ENCODE peak calls at places on chromosomes 16 and 17, in ten cellular contexts. M is upper lobe of left lung, K is A549, N is sigmoid colon, O is ovary, I is esophagus muscularis mucosa, A is H1, Y is stomach, E is transverse colon, J is K562. G is an unnamed sample.

GRCh38 chr17:79933863-79934652 is 94.8 kb upstream of the CBX4 start:
- DNase-seq in N (no peak), J (no peak), Y (peak; percentile 71), K (peak; percentile 58), M (peak; percentile 73), E (peak; percentile 73), A (no peak), O (no peak), I (no peak), G (no peak)

GRCh38 chr16:58119509-58119845 is 9.7 kb downstream of the CFAP20 start:
- DNase-seq in O (no peak), Y (no peak), A (no peak), I (no peak), M (no peak), E (no peak), J (no peak), K (no peak), N (no peak), G (peak; percentile 27)

GRCh38 chr17:76732734-76733617 is 4.2 kb downstream of the SRSF2 start:
- DNase-seq in K (no peak), I (no peak), A (no peak), E (no peak), J (no peak), O (no peak), M (no peak), N (no peak), Y (no peak), G (no peak)

GRCh38 chr16:88936008-88936912 is 40.7 kb downstream of the CBFA2T3 start:
- DNase-seq in I (no peak), A (no peak), J (no peak), K (no peak), N (peak; percentile 84), M (peak; percentile 62), Y (no peak), E (peak; percentile 67), O (no peak), G (no peak)

GRCh38 chr17:73308017-73308823 is 3.6 kb downstream of the CDC42EP4 start:
- DNase-seq in Y (peak; percentile 94), N (peak; percentile 92), M (peak; percentile 92), I (no peak), J (peak; percentile 76), O (peak; percentile 93), E (peak; percentile 92), A (no peak), K (peak; percentile 95), G (no peak)

GRCh38 chr16:69187387-69187890 is 475 bp downstream of the SNTB2 start:
- DNase-seq in A (peak; percentile 72), K (peak; percentile 43), I (no peak), J (peak; percentile 76), Y (peak; percentile 60), O (peak; percentile 65), E (peak; percentile 62), N (peak; percentile 82), M (peak; percentile 57), G (peak; percentile 84)

GRCh38 chr17:45332989-45333701 is 16.3 kb upstream of the MAP3K14 start:
- DNase-seq in O (no peak), N (peak; percentile 41), K (no peak), M (no peak), A (no peak), I (peak; percentile 68), E (peak; percentile 9), J (peak; percentile 77), Y (no peak), G (peak; percentile 44)

GRCh38 chr16:50282010-50282538 is 15.7 kb downstream of the ADCY7 start:
- DNase-seq in O (no peak), M (peak; percentile 89), E (peak; percentile 84), A (no peak), J (no peak), I (no peak), N (peak; percentile 82), Y (peak; percentile 69), K (no peak), G (no peak)

GRCh38 chr17:42818379-42818778 is 5.7 kb downstream of the BECN1 start:
- DNase-seq in K (no peak), I (no peak), A (no peak), E (no peak), J (no peak), N (no peak), Y (no peak), O (no peak), M (no peak), G (no peak)

GRCh38 chr16:27508476-27508875 is 41.2 kb downstream of the GTF3C1 start:
- DNase-seq in N (no peak), A (no peak), Y (no peak), J (no peak), M (no peak), K (no peak), I (no peak), O (no peak), E (no peak), G (no peak)

GRCh38 chr17:11608396-11608795 is 10.1 kb downstream of the DNAH9 start:
- DNase-seq in N (peak; percentile 77), Y (peak; percentile 30), A (no peak), J (no peak), O (peak; percentile 78), M (peak; percentile 26), K (peak; percentile 62), E (peak; percentile 62), I (no peak), G (peak; percentile 72)

GRCh38 chr16:20766294-20766693 is 2.5 kb downstream of the ACSM3 start:
- DNase-seq in O (no peak), Y (no peak), A (no peak), I (no peak), K (no peak), N (no peak), J (no peak), M (no peak), E (no peak), G (no peak)

GRCh38 chr16:20761175-20761574 is 2.6 kb upstream of the ACSM3 start:
- DNase-seq in O (no peak), Y (no peak), I (no peak), A (no peak), K (no peak), M (no peak), J (no peak), E (no peak), N (no peak), G (no peak)

GRCh38 chr16:20762404-20763123 is 1.2 kb upstream of the ACSM3 start:
- DNase-seq in N (no peak), A (no peak), J (no peak), O (no peak), Y (no peak), I (no peak), E (no peak), M (no peak), K (no peak), G (no peak)

GRCh38 chr16:20765732-20766131 is 1.9 kb downstream of the ACSM3 start:
- DNase-seq in N (no peak), K (no peak), A (no peak), E (no peak), I (peak; percentile 7), Y (no peak), M (no peak), J (no peak), O (no peak), G (no peak)

DNA sequence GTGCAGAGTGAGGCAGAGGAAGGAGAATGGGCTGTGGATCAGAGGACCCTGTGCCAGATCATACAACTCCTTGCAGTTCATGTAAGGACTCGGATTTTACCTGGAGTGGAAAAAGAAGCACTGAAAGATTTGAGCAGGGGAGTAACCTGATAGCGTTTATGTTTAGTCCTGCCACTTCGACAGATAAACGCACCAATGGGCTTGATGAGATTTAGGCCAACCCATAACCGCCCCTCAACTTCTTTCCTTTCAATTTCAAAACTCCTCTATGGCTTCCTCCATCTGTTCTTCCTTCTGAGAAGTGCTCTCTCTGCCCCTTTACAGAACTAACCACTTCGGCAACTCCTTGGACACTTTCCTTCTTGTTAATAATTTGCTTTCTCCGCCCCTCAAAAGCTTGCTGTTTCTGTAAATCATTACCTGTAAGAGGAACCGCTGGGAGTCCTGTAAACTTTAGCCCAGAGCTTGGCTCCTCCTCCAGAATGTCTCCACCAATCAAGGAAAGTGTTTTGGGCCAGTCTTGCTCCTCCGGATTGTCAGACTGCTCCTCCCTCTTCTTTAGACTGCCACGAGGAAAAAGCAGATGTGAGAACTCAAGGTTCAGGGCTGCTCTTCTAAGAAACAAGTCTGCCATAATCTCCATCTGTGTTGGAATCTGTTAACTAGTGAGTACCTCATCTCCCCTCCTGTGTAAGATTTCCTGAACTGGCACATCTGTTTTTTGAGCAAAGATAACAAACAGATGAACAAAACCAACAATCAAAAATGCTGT is at the start of gene ACSM3:
- DNase-seq in I (peak; percentile 92), E (peak; percentile 82), M (peak; percentile 88), A (peak; percentile 55), O (peak; percentile 37), J (peak; percentile 92), N (peak; percentile 85), Y (peak; percentile 78), K (peak; percentile 92), G (no peak)
- TF ChIP-seq EP300 in I (no peak), E (no peak), M (peak; percentile 33), A (no peak), O (no peak), J (peak; percentile 29), N (no peak), Y (no peak), K (no peak), G (no peak)

GRCh38 chr17:29241015-29241963 is 5.4 kb upstream of the CRYBA1 start:
- DNase-seq in O (no peak), I (peak; percentile 90), M (peak; percentile 51), A (no peak), K (peak; percentile 96), N (no peak), J (no peak), E (no peak), Y (no peak), G (no peak)
- H3K9me3 ChIP-seq in O (no peaks in the 10 kb centered on the region), I (no peaks in the 10 kb centered on the region), M (no peaks in the 10 kb centered on the region), A (no peaks in the 10 kb centered on the region), K (no peaks in the 10 kb centered on the region), N (no peaks in the 10 kb centered on the region), J (no peaks in the 10 kb centered on the region), E (no peaks in the 10 kb centered on the region), Y (no peaks in the 10 kb centered on the region), G (no peaks in the 10 kb centered on the region)

DNA sequence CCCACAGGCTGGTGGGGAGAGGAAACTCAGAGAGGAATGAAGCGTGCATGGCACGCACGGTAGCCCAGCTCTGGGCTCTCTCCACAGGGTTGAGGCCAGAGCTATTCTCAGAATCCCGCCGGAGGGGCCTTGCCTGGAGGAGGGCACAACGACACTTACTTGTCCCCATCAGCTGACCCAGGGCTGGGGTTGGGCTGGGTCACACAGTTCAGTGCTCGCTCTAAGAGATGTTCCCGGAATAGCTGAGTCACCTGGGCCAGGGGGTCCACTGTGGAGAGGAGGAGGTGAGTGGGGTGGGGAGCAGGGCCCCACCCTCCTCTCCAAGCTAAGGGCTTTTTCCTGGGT is 21.8 kb downstream of the SREBF1 start:
- DNase-seq in Y (no peak), K (no peak), I (no peak), A (no peak), N (no peak), M (no peak), J (no peak), E (no peak), O (no peak), G (no peak)
- TF ChIP-seq EP300 in Y (no peak), K (no peak), I (no peak), A (no peak), N (no peak), M (no peak), J (no peak), E (no peak), O (no peak), G (no peak)

DNA sequence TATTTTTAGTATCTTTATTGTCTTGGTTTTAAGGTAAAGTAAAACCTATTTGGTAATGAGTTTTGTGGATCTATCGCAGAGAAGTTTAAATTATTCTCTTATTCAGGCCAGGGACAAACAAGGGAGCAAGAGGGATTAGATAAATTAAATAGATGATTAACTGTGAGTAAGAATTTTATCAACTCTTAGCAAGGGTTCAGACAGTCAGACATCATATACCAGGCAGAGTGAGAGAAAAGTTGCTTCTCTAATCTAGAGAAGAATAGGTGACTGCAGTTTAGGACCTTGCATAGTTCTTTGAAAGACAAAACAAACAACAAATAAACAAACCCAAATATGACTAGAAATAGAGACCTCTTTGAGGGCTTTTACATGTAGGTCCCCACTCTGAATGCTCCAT is 840.2 kb upstream of the GOT2 start:
- DNase-seq in J (no peak), Y (no peak), K (peak; percentile 56), O (no peak), E (no peak), N (no peak), A (no peak), I (no peak), M (no peak), G (no peak)
- H3K9me3 ChIP-seq in J (no peaks in the 10 kb centered on the region), Y (no peaks in the 10 kb centered on the region), K (peaks cover 35% of the 10 kb centered on the region), O (no peaks in the 10 kb centered on the region), E (no peaks in the 10 kb centered on the region), N (no peaks in the 10 kb centered on the region), A (no peaks in the 10 kb centered on the region), I (no peaks in the 10 kb centered on the region), M (no peaks in the 10 kb centered on the region), G (no peaks in the 10 kb centered on the region)

G was measured in suprapubic skin.